ENCODE peak calls at places on chromosomes 7 and 10, in five cellular contexts. T, R, L, D and F are unnamed samples.

GRCh38 chr7:71712653-71713180 is 580.8 kb downstream of the GALNT17 start:
- DNase-seq in R (no peak), D (no peak), T (no peak), L (no peak), F (no peak)

GRCh38 chr10:77603529-77603927 is 34.1 kb downstream of the KCNMA1 start:
- DNase-seq in T (peak; percentile 30), R (no peak), L (no peak), D (no peak), F (peak; percentile 37)

GRCh38 chr10:73888514-73888913 is 14.2 kb upstream of the CAMK2G start:
- DNase-seq in L (no peak), R (no peak), T (no peak), D (no peak), F (no peak)

GRCh38 chr7:17105701-17106100 is 192.8 kb upstream of the AHR start:
- DNase-seq in T (no peak), D (no peak), L (no peak), R (no peak), F (no peak)

GRCh38 chr7:2123916-2124315 is 108.8 kb downstream of the MAD1L1 start:
- DNase-seq in L (no peak), R (no peak), T (no peak), D (no peak), F (no peak)

GRCh38 chr10:70250956-70251680 is 17.9 kb upstream of the PPA1 start:
- DNase-seq in L (no peak), R (no peak), D (no peak), T (no peak), F (no peak)

GRCh38 chr10:5343561-5343960 is 21.2 kb upstream of the UCN3 start:
- DNase-seq in R (no peak), D (peak; percentile 22), T (peak; percentile 45), L (peak; percentile 44), F (no peak)

GRCh38 chr10:107618461-107619093 is 454.1 kb upstream of the SORCS1 start:
- DNase-seq in R (no peak), L (no peak), T (no peak), D (no peak), F (no peak)

GRCh38 chr10:79127151-79127961 is 58.6 kb downstream of the ZMIZ1 start:
- DNase-seq in T (peak; percentile 95), D (peak; percentile 87), R (no peak), L (peak; percentile 92), F (peak; percentile 57)

GRCh38 chr7:51665045-51665785 is 348.6 kb upstream of the COBL start:
- DNase-seq in R (no peak), L (no peak), T (no peak), D (no peak), F (no peak)

GRCh38 chr7:123769371-123769770 is 20.6 kb upstream of the WASL start:
- DNase-seq in D (no peak), L (peak; percentile 22), R (no peak), T (peak; percentile 89), F (no peak)

GRCh38 chr7:42203336-42203735 is 33.7 kb downstream of the GLI3 start:
- DNase-seq in L (no peak), T (no peak), D (no peak), R (no peak), F (no peak)

DNA sequence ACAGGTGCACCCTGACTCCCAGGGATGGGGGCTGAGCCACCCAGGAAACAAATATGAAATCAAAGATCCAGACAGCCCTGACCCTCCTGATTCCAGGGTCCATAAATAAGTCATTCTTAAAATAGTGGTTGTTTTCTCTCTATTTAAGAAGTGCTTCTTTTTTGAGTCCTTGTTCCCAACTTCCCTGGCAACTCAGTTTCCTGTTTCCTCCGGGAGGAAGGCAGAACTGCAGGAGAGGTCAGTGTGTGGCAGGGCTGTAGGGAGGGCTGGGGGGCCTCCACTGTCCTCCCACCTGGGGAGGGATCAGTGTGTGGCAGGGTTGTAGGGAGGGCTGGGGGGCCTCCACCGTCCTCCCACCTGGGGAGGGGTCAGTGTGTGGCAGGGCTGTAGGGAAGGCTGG is 88.7 kb upstream of the PDGFA start:
- DNase-seq in T (no peak), L (no peak), D (no peak), R (no peak), F (no peak)
- TF ChIP-seq JUNB in T (no peak), L (no peak), D (no peak), R (no peak), F (no peak)

GRCh38 chr10:103697787-103698186 is 157.6 kb downstream of the SH3PXD2A start:
- DNase-seq in L (no peak), R (no peak), T (no peak), D (no peak), F (no peak)

GRCh38 chr10:103696094-103696410 is 159.3 kb downstream of the SH3PXD2A start:
- DNase-seq in R (no peak), L (no peak), T (no peak), D (no peak), F (no peak)

GRCh38 chr10:103695584-103696005 is 159.8 kb downstream of the SH3PXD2A start:
- DNase-seq in T (no peak), D (peak; percentile 40), L (no peak), R (no peak), F (no peak)

GRCh38 chr10:103698266-103698665 is 157.1 kb downstream of the SH3PXD2A start:
- DNase-seq in R (no peak), T (no peak), L (no peak), D (no peak), F (no peak)

GRCh38 chr10:103696411-103697145 is 158.8 kb downstream of the SH3PXD2A start:
- DNase-seq in D (peak; percentile 89), L (no peak), T (peak; percentile 91), R (no peak), F (peak; percentile 82)
- TF ChIP-seq JUNB in D (no peak), L (no peak), T (no peak), R (peak; percentile 40), F (no peak)

GRCh38 chr7:21543528-21544302 is 876 bp downstream of the DNAH11 start:
- DNase-seq in R (no peak), L (no peak), D (no peak), T (no peak), F (peak; percentile 55)
- TF ChIP-seq JUNB in R (no peak), L (no peak), D (no peak), T (no peak), F (no peak)

DNA sequence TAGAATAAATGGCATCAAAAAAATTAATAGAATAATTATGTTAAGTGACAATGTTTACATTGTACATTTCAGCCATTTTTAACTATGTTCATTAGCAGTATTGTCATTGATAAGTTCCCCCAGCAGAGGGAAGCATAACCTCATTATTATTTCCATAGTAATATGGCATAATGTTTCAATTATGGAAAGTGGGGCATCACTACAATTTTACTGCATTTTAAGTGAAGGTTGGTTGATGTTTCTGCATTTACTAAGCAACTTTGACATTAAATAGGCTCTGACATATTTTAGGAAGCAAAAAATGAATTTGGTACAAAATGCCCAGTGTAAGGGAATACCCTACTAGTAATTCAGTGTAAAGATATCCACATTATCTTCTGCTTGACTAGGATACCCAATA is 218.3 kb downstream of the SEMA3A start:
- DNase-seq in D (peak; percentile 21), T (peak; percentile 35), R (no peak), L (peak; percentile 22), F (peak; percentile 24)
- TF ChIP-seq JUNB in D (no peak), T (no peak), R (no peak), L (no peak), F (no peak)

GRCh38 chr10:86824151-86824550 is 67.7 kb downstream of the BMPR1A start:
- DNase-seq in D (no peak), R (no peak), L (no peak), T (no peak), F (peak; percentile 65)
- TF ChIP-seq JUNB in D (no peak), R (no peak), L (no peak), T (no peak), F (no peak)

GRCh38 chr10:133334495-133335237 is 2.0 kb downstream of the CALY start:
- DNase-seq in L (no peak), T (peak; percentile 61), D (no peak), R (no peak), F (peak; percentile 60)
- TF ChIP-seq JUNB in L (no peak), T (no peak), D (no peak), R (no peak), F (no peak)

GRCh38 chr10:58868736-58869435 is 307.6 kb upstream of the PHYHIPL start:
- DNase-seq in T (no peak), L (no peak), D (no peak), R (no peak), F (no peak)
- TF ChIP-seq JUNB in T (no peak), L (no peak), D (no peak), R (no peak), F (no peak)

GRCh38 chr7:40097728-40098127 is 36.7 kb downstream of the MPLKIP start:
- DNase-seq in D (no peak), L (no peak), T (no peak), R (no peak), F (no peak)

GRCh38 chr7:40098810-40099209 is 35.6 kb downstream of the MPLKIP start:
- DNase-seq in D (no peak), R (no peak), T (no peak), L (peak; percentile 19), F (no peak)

GRCh38 chr7:40105879-40106473 is 28.4 kb downstream of the MPLKIP start:
- DNase-seq in R (no peak), L (no peak), D (no peak), T (no peak), F (no peak)

GRCh38 chr7:40099837-40100236 is 34.6 kb downstream of the MPLKIP start:
- DNase-seq in T (no peak), R (no peak), D (no peak), L (peak; percentile 22), F (no peak)

GRCh38 chr7:40101201-40101600 is 33.2 kb downstream of the MPLKIP start:
- DNase-seq in T (no peak), R (no peak), D (no peak), L (no peak), F (no peak)
- TF ChIP-seq JUNB in T (no peak), R (no peak), D (no peak), L (no peak), F (no peak)